ENCODE peak calls at places on chromosome X, in eight cellular contexts. X, R, P, W, T, J, S and Z are unnamed samples.

GRCh38 chrX:80290834-80291233 is 129.4 kb upstream of the TENT5D start:
- DNase-seq in X (no peak), R (no peak), P (no peak), W (no peak), T (no peak), J (no peak), S (no peak), Z (no peak)

GRCh38 chrX:20320461-20321159 is 53.9 kb upstream of the RPS6KA3 start:
- DNase-seq in X (no peak), R (peak), P (no peak), W (no peak), T (no peak), J (no peak), S (no peak), Z (no peak)

GRCh38 chrX:3346436-3347329 is at the start of gene MXRA5:
- DNase-seq in X (no peak), R (no peak), P (peak), W (no peak), T (no peak), J (peak), S (peak), Z (no peak)

GRCh38 chrX:132592880-132593279 is 104.0 kb upstream of the MBNL3 start:
- DNase-seq in X (peak), R (no peak), P (no peak), W (no peak), T (no peak), J (no peak), S (peak), Z (peak)

GRCh38 chrX:120213438-120214265 is 37.0 kb upstream of the ZBTB33 start:
- DNase-seq in X (peak), R (peak), P (peak), W (peak), T (peak), J (peak), S (peak), Z (peak)

GRCh38 chrX:119989905-119990408 is 46.4 kb upstream of the NKAP start:
- DNase-seq in X (no peak), R (no peak), P (no peak), W (no peak), T (no peak), J (no peak), S (peak), Z (no peak)

GRCh38 chrX:39170432-39170831 is 369.2 kb downstream of the MID1IP1 start:
- DNase-seq in X (no peak), R (no peak), P (no peak), W (no peak), T (no peak), J (no peak), S (no peak), Z (no peak)

GRCh38 chrX:31397119-31397518 is 325.3 kb upstream of the FTHL17 start:
- DNase-seq in X (no peak), R (no peak), P (no peak), W (no peak), T (no peak), J (no peak), S (no peak), Z (no peak)

GRCh38 chrX:6226646-6227444 is 1.8 kb downstream of the NLGN4X start:
- DNase-seq in X (no peak), R (no peak), P (peak), W (peak), T (no peak), J (no peak), S (peak), Z (peak)

GRCh38 chrX:105050921-105051320 is 169.6 kb downstream of the TEX13A start:
- DNase-seq in X (no peak), R (no peak), P (no peak), W (no peak), T (no peak), J (no peak), S (peak), Z (no peak)

GRCh38 chrX:44828008-44828605 is 15.7 kb upstream of the DUSP21 start:
- DNase-seq in X (no peak), R (no peak), P (peak), W (no peak), T (no peak), J (no peak), S (no peak), Z (no peak)

GRCh38 chrX:1466971-1467561 is 14.4 kb upstream of the ASMTL start:
- DNase-seq in X (no peak), R (peak), P (no peak), W (no peak), T (peak), J (no peak), S (peak), Z (no peak)